ENCODE peak calls at places on chromosome 15, in four cellular contexts. P is cardiac fibroblast, I is HEK293T, G is Calu3. N is an unnamed sample.

GRCh38 chr15:75164625-75165024 is 37.1 kb upstream of the C15orf39 start:
- DNase-seq in P (no peak), I (no peak), G (no peak), N (no peak)

GRCh38 chr15:27241942-27242341 is 271.0 kb downstream of the GABRG3 start:
- DNase-seq in P (no peak), I (no peak), G (no peak), N (no peak)

GRCh38 chr15:89349212-89349558 is 14.6 kb upstream of the POLG start:
- DNase-seq in P (no peak), I (no peak), G (peak), N (no peak)

GRCh38 chr15:67850995-67851535 is 11.2 kb upstream of the RNU6-1 start:
- DNase-seq in P (peak), I (no peak), G (no peak), N (no peak)

GRCh38 chr15:39885099-39885777 is 34.8 kb downstream of the GPR176 start:
- DNase-seq in P (no peak), I (no peak), G (no peak), N (no peak)

GRCh38 chr15:31265871-31266711 is 60.5 kb upstream of the KLF13 start:
- DNase-seq in P (peak), I (no peak), G (no peak), N (no peak)

GRCh38 chr15:79872358-79873017 is 24.3 kb downstream of the MTHFS start:
- DNase-seq in P (peak), I (no peak), G (peak), N (no peak)

GRCh38 chr15:64096486-64097431 is 977 bp downstream of the SNX1 start:
- DNase-seq in P (peak), I (no peak), G (peak), N (peak)

GRCh38 chr15:39472661-39473657 is 107.9 kb upstream of the THBS1 start:
- DNase-seq in P (peak), I (no peak), G (no peak), N (peak)

GRCh38 chr15:98957655-98958054 is 49.9 kb downstream of the PGPEP1L start:
- DNase-seq in P (no peak), I (no peak), G (no peak), N (no peak)

GRCh38 chr15:91694131-91694828 is 159.2 kb upstream of the SLCO3A1 start:
- DNase-seq in P (peak), I (no peak), G (no peak), N (no peak)

GRCh38 chr15:90913398-90913944 is 10.4 kb downstream of the MAN2A2 start:
- DNase-seq in P (no peak), I (no peak), G (no peak), N (no peak)

GRCh38 chr15:82835391-82835917 is 26.0 kb downstream of the WHAMM start:
- DNase-seq in P (no peak), I (no peak), G (no peak), N (no peak)

GRCh38 chr15:37789881-37790280 is 144.6 kb upstream of the TMCO5A start:
- DNase-seq in P (peak), I (no peak), G (no peak), N (peak)

GRCh38 chr15:88894819-88895767 is at the start of gene HAPLN3:
- DNase-seq in P (peak), I (peak), G (peak), N (peak)

GRCh38 chr15:90463381-90463780 is 66.3 kb upstream of the CRTC3 start:
- DNase-seq in P (peak), I (no peak), G (no peak), N (peak)

GRCh38 chr15:56659197-56659596 is 74.1 kb downstream of the ZNF280D start:
- DNase-seq in P (no peak), I (no peak), G (no peak), N (no peak)

GRCh38 chr15:45646220-45646619 is 11.4 kb downstream of the SQOR start:
- DNase-seq in P (peak), I (no peak), G (no peak), N (no peak)

GRCh38 chr15:71748327-71748726 is 62.0 kb upstream of the NR2E3 start:
- DNase-seq in P (peak), I (no peak), G (peak), N (no peak)

GRCh38 chr15:43220991-43221403 is at the start of gene EPB42:
- DNase-seq in P (no peak), I (no peak), G (no peak), N (no peak)

GRCh38 chr15:98382139-98382538 is 266.2 kb upstream of the IGF1R start:
- DNase-seq in P (no peak), I (no peak), G (no peak), N (no peak)

GRCh38 chr15:98067339-98067738 is 106.8 kb downstream of the ARRDC4 start:
- DNase-seq in P (no peak), I (no peak), G (no peak), N (no peak)

GRCh38 chr15:76340198-76340801 is 3.7 kb downstream of the ISL2 start:
- DNase-seq in P (no peak), I (no peak), G (no peak), N (no peak)

GRCh38 chr15:41661078-41661528 is 898 bp downstream of the MGA start:
- DNase-seq in P (no peak), I (no peak), G (no peak), N (no peak)

GRCh38 chr15:44092221-44092620 is 102.8 kb downstream of the FRMD5 start:
- DNase-seq in P (peak), I (no peak), G (no peak), N (no peak)

GRCh38 chr15:59190291-59190690 is 16.4 kb upstream of the LDHAL6B start:
- DNase-seq in P (no peak), I (no peak), G (no peak), N (no peak)

GRCh38 chr15:90460142-90460824 is 69.4 kb upstream of the CRTC3 start:
- DNase-seq in P (no peak), I (no peak), G (no peak), N (no peak)

GRCh38 chr15:25905140-25905539 is 42.0 kb upstream of the ATP10A start:
- DNase-seq in P (peak), I (no peak), G (no peak), N (peak)

GRCh38 chr15:59532770-59533379 is 78.7 kb upstream of the GCNT3 start:
- DNase-seq in P (peak), I (peak), G (peak), N (no peak)

GRCh38 chr15:41407341-41407740 is 5.0 kb upstream of the NDUFAF1 start:
- DNase-seq in P (no peak), I (no peak), G (no peak), N (no peak)

GRCh38 chr15:88179562-88179961 is 77.0 kb downstream of the NTRK3 start:
- DNase-seq in P (no peak), I (no peak), G (no peak), N (no peak)

GRCh38 chr15:50906954-50907865 is 1.3 kb upstream of the AP4E1 start:
- DNase-seq in P (no peak), I (no peak), G (peak), N (no peak)

GRCh38 chr15:48396020-48396419 is 64.8 kb downstream of the DUT start:
- DNase-seq in P (no peak), I (no peak), G (no peak), N (no peak)

GRCh38 chr15:101110681-101111569 is 140.9 kb downstream of the CHSY1 start:
- DNase-seq in P (no peak), I (no peak), G (no peak), N (no peak)

GRCh38 chr15:100794008-100794407 is 85.6 kb upstream of the ALDH1A3 start:
- DNase-seq in P (no peak), I (no peak), G (no peak), N (no peak)

N was measured in hepatic stellate cell.